ENCODE peak calls at places on chromosome 3, in ten cellular contexts. One of them, this sample, is unnamed.

GRCh38 chr3:193968575-193968974 is 167.4 kb upstream of the HES1 start:
- DNase-seq in RPMI8226: no peak
- DNase-seq in Kasumi-1: no peak
- DNase-seq in stimulated activated CD4-positive, alpha-beta T cell treated with anti-CD3 and anti-CD28 coated beads, TNF-alpha, amount 100 ng/mL, for 1 hour: no peak
- DNase-seq in H9: no peak
- DNase-seq in pancreas: no peak
- DNase-seq in T-helper 1 cell: no peak
- DNase-seq in GM13977: no peak
- DNase-seq in adrenal gland: no peak
- DNase-seq in NCI-H774: no peak
- DNase-seq in this sample: no peak

GRCh38 chr3:106120334-106120733 is 251.5 kb upstream of the CBLB start:
- DNase-seq in H9: no peak
- DNase-seq in GM13977: no peak
- DNase-seq in Kasumi-1: no peak
- DNase-seq in adrenal gland: no peak
- DNase-seq in T-helper 1 cell: no peak
- DNase-seq in NCI-H774: no peak
- DNase-seq in stimulated activated CD4-positive, alpha-beta T cell treated with anti-CD3 and anti-CD28 coated beads, TNF-alpha, amount 100 ng/mL, for 1 hour: no peak
- DNase-seq in pancreas: no peak
- DNase-seq in RPMI8226: no peak
- DNase-seq in this sample: no peak

GRCh38 chr3:172530566-172530965 is 7.3 kb upstream of the TNFSF10 start:
- DNase-seq in adrenal gland: no peak
- DNase-seq in RPMI8226: no peak
- DNase-seq in H9: no peak
- DNase-seq in Kasumi-1: peak
- DNase-seq in GM13977: no peak
- DNase-seq in pancreas: no peak
- DNase-seq in stimulated activated CD4-positive, alpha-beta T cell treated with anti-CD3 and anti-CD28 coated beads, TNF-alpha, amount 100 ng/mL, for 1 hour: no peak
- DNase-seq in NCI-H774: no peak
- DNase-seq in T-helper 1 cell: no peak
- DNase-seq in this sample: no peak

GRCh38 chr3:99891610-99892285 is 74.1 kb downstream of the CMSS1 start:
- DNase-seq in GM13977: no peak
- DNase-seq in pancreas: no peak
- DNase-seq in T-helper 1 cell: no peak
- DNase-seq in NCI-H774: no peak
- DNase-seq in Kasumi-1: no peak
- DNase-seq in stimulated activated CD4-positive, alpha-beta T cell treated with anti-CD3 and anti-CD28 coated beads, TNF-alpha, amount 100 ng/mL, for 1 hour: no peak
- DNase-seq in adrenal gland: no peak
- DNase-seq in H9: no peak
- DNase-seq in RPMI8226: no peak
- DNase-seq in this sample: no peak

GRCh38 chr3:144221771-144222170 is 250.1 kb downstream of the DIPK2A start:
- DNase-seq in pancreas: no peak
- DNase-seq in GM13977: no peak
- DNase-seq in T-helper 1 cell: no peak
- DNase-seq in adrenal gland: no peak
- DNase-seq in stimulated activated CD4-positive, alpha-beta T cell treated with anti-CD3 and anti-CD28 coated beads, TNF-alpha, amount 100 ng/mL, for 1 hour: no peak
- DNase-seq in Kasumi-1: no peak
- DNase-seq in H9: peak
- DNase-seq in RPMI8226: no peak
- DNase-seq in NCI-H774: peak
- DNase-seq in this sample: no peak

GRCh38 chr3:157226173-157226847 is 66.4 kb upstream of the CCNL1 start:
- DNase-seq in NCI-H774: no peak
- DNase-seq in adrenal gland: no peak
- DNase-seq in pancreas: no peak
- DNase-seq in RPMI8226: no peak
- DNase-seq in T-helper 1 cell: no peak
- DNase-seq in H9: no peak
- DNase-seq in stimulated activated CD4-positive, alpha-beta T cell treated with anti-CD3 and anti-CD28 coated beads, TNF-alpha, amount 100 ng/mL, for 1 hour: no peak
- DNase-seq in Kasumi-1: no peak
- DNase-seq in GM13977: no peak
- DNase-seq in this sample: no peak

GRCh38 chr3:73378207-73378606 is 246.5 kb downstream of the PDZRN3 start:
- DNase-seq in Kasumi-1: no peak
- DNase-seq in adrenal gland: no peak
- DNase-seq in stimulated activated CD4-positive, alpha-beta T cell treated with anti-CD3 and anti-CD28 coated beads, TNF-alpha, amount 100 ng/mL, for 1 hour: no peak
- DNase-seq in RPMI8226: no peak
- DNase-seq in T-helper 1 cell: no peak
- DNase-seq in GM13977: no peak
- DNase-seq in H9: no peak
- DNase-seq in pancreas: no peak
- DNase-seq in NCI-H774: no peak
- DNase-seq in this sample: no peak

GRCh38 chr3:179026636-179027035 is 45.0 kb downstream of the ZMAT3 start:
- DNase-seq in Kasumi-1: no peak
- DNase-seq in T-helper 1 cell: no peak
- DNase-seq in stimulated activated CD4-positive, alpha-beta T cell treated with anti-CD3 and anti-CD28 coated beads, TNF-alpha, amount 100 ng/mL, for 1 hour: no peak
- DNase-seq in H9: no peak
- DNase-seq in adrenal gland: no peak
- DNase-seq in NCI-H774: no peak
- DNase-seq in GM13977: no peak
- DNase-seq in pancreas: no peak
- DNase-seq in RPMI8226: no peak
- DNase-seq in this sample: no peak

GRCh38 chr3:187839422-187839821 is 94.2 kb upstream of the BCL6 start:
- DNase-seq in H9: no peak
- DNase-seq in T-helper 1 cell: no peak
- DNase-seq in pancreas: no peak
- DNase-seq in GM13977: no peak
- DNase-seq in RPMI8226: no peak
- DNase-seq in stimulated activated CD4-positive, alpha-beta T cell treated with anti-CD3 and anti-CD28 coated beads, TNF-alpha, amount 100 ng/mL, for 1 hour: no peak
- DNase-seq in NCI-H774: no peak
- DNase-seq in Kasumi-1: no peak
- DNase-seq in adrenal gland: no peak
- DNase-seq in this sample: no peak

GRCh38 chr3:12335421-12335820 is 46.6 kb downstream of the PPARG start:
- DNase-seq in GM13977: no peak
- DNase-seq in NCI-H774: no peak
- DNase-seq in RPMI8226: no peak
- DNase-seq in Kasumi-1: no peak
- DNase-seq in stimulated activated CD4-positive, alpha-beta T cell treated with anti-CD3 and anti-CD28 coated beads, TNF-alpha, amount 100 ng/mL, for 1 hour: no peak
- DNase-seq in T-helper 1 cell: no peak
- DNase-seq in adrenal gland: no peak
- DNase-seq in pancreas: no peak
- DNase-seq in H9: no peak
- DNase-seq in this sample: no peak

GRCh38 chr3:43789028-43789427 is 98.3 kb downstream of the ABHD5 start:
- DNase-seq in T-helper 1 cell: no peak
- DNase-seq in adrenal gland: no peak
- DNase-seq in stimulated activated CD4-positive, alpha-beta T cell treated with anti-CD3 and anti-CD28 coated beads, TNF-alpha, amount 100 ng/mL, for 1 hour: no peak
- DNase-seq in NCI-H774: no peak
- DNase-seq in pancreas: no peak
- DNase-seq in Kasumi-1: no peak
- DNase-seq in H9: peak
- DNase-seq in RPMI8226: no peak
- DNase-seq in GM13977: no peak
- DNase-seq in this sample: no peak

GRCh38 chr3:64717872-64718613 is 30.2 kb upstream of the ADAMTS9 start:
- DNase-seq in H9: no peak
- DNase-seq in T-helper 1 cell: no peak
- DNase-seq in stimulated activated CD4-positive, alpha-beta T cell treated with anti-CD3 and anti-CD28 coated beads, TNF-alpha, amount 100 ng/mL, for 1 hour: no peak
- DNase-seq in Kasumi-1: peak
- DNase-seq in RPMI8226: no peak
- DNase-seq in adrenal gland: no peak
- DNase-seq in pancreas: no peak
- DNase-seq in GM13977: no peak
- DNase-seq in NCI-H774: no peak
- DNase-seq in this sample: no peak

GRCh38 chr3:194136519-194137313 is 768 bp downstream of the HES1 start:
- DNase-seq in GM13977: no peak
- DNase-seq in adrenal gland: peak
- DNase-seq in Kasumi-1: peak
- DNase-seq in stimulated activated CD4-positive, alpha-beta T cell treated with anti-CD3 and anti-CD28 coated beads, TNF-alpha, amount 100 ng/mL, for 1 hour: peak
- DNase-seq in pancreas: peak
- DNase-seq in H9: peak
- DNase-seq in T-helper 1 cell: no peak
- DNase-seq in NCI-H774: peak
- DNase-seq in RPMI8226: peak
- DNase-seq in this sample: peak

GRCh38 chr3:127722928-127723603 is 50.3 kb downstream of the ABTB1 start:
- DNase-seq in H9: no peak
- DNase-seq in GM13977: no peak
- DNase-seq in adrenal gland: no peak
- DNase-seq in Kasumi-1: no peak
- DNase-seq in T-helper 1 cell: no peak
- DNase-seq in RPMI8226: no peak
- DNase-seq in pancreas: no peak
- DNase-seq in NCI-H774: no peak
- DNase-seq in stimulated activated CD4-positive, alpha-beta T cell treated with anti-CD3 and anti-CD28 coated beads, TNF-alpha, amount 100 ng/mL, for 1 hour: no peak
- DNase-seq in this sample: no peak

GRCh38 chr3:3800685-3801509 is 1.7 kb downstream of the LRRN1 start:
- DNase-seq in H9: peak
- DNase-seq in T-helper 1 cell: no peak
- DNase-seq in Kasumi-1: no peak
- DNase-seq in adrenal gland: no peak
- DNase-seq in NCI-H774: no peak
- DNase-seq in RPMI8226: no peak
- DNase-seq in pancreas: peak
- DNase-seq in stimulated activated CD4-positive, alpha-beta T cell treated with anti-CD3 and anti-CD28 coated beads, TNF-alpha, amount 100 ng/mL, for 1 hour: no peak
- DNase-seq in GM13977: no peak
- DNase-seq in this sample: peak

GRCh38 chr3:123038751-123039150 is 11.2 kb upstream of the SEMA5B start:
- DNase-seq in T-helper 1 cell: no peak
- DNase-seq in Kasumi-1: no peak
- DNase-seq in NCI-H774: no peak
- DNase-seq in stimulated activated CD4-positive, alpha-beta T cell treated with anti-CD3 and anti-CD28 coated beads, TNF-alpha, amount 100 ng/mL, for 1 hour: no peak
- DNase-seq in RPMI8226: no peak
- DNase-seq in pancreas: no peak
- DNase-seq in GM13977: no peak
- DNase-seq in H9: no peak
- DNase-seq in adrenal gland: no peak
- DNase-seq in this sample: no peak

GRCh38 chr3:166837535-166837934 is 542.6 kb downstream of the ZBBX start:
- DNase-seq in pancreas: no peak
- DNase-seq in H9: peak
- DNase-seq in GM13977: peak
- DNase-seq in T-helper 1 cell: no peak
- DNase-seq in stimulated activated CD4-positive, alpha-beta T cell treated with anti-CD3 and anti-CD28 coated beads, TNF-alpha, amount 100 ng/mL, for 1 hour: no peak
- DNase-seq in NCI-H774: no peak
- DNase-seq in Kasumi-1: peak
- DNase-seq in adrenal gland: no peak
- DNase-seq in RPMI8226: peak
- DNase-seq in this sample: no peak

GRCh38 chr3:56197259-56197965 is 270.9 kb downstream of the ERC2 start:
- DNase-seq in stimulated activated CD4-positive, alpha-beta T cell treated with anti-CD3 and anti-CD28 coated beads, TNF-alpha, amount 100 ng/mL, for 1 hour: no peak
- DNase-seq in RPMI8226: no peak
- DNase-seq in H9: no peak
- DNase-seq in Kasumi-1: no peak
- DNase-seq in NCI-H774: no peak
- DNase-seq in GM13977: no peak
- DNase-seq in pancreas: no peak
- DNase-seq in adrenal gland: no peak
- DNase-seq in T-helper 1 cell: no peak
- DNase-seq in this sample: no peak

GRCh38 chr3:45547202-45547701 is 47.3 kb upstream of the LIMD1 start:
- DNase-seq in H9: no peak
- DNase-seq in GM13977: no peak
- DNase-seq in adrenal gland: no peak
- DNase-seq in Kasumi-1: peak
- DNase-seq in stimulated activated CD4-positive, alpha-beta T cell treated with anti-CD3 and anti-CD28 coated beads, TNF-alpha, amount 100 ng/mL, for 1 hour: no peak
- DNase-seq in NCI-H774: no peak
- DNase-seq in RPMI8226: no peak
- DNase-seq in pancreas: no peak
- DNase-seq in T-helper 1 cell: no peak
- DNase-seq in this sample: peak

GRCh38 chr3:59866076-59866475 is 816.3 kb upstream of the CFAP20DC start:
- DNase-seq in stimulated activated CD4-positive, alpha-beta T cell treated with anti-CD3 and anti-CD28 coated beads, TNF-alpha, amount 100 ng/mL, for 1 hour: no peak
- DNase-seq in H9: no peak
- DNase-seq in Kasumi-1: peak
- DNase-seq in GM13977: no peak
- DNase-seq in RPMI8226: no peak
- DNase-seq in adrenal gland: no peak
- DNase-seq in T-helper 1 cell: no peak
- DNase-seq in NCI-H774: no peak
- DNase-seq in pancreas: no peak
- DNase-seq in this sample: no peak

GRCh38 chr3:114453296-114453888 is 159.6 kb downstream of the TIGIT start:
- DNase-seq in GM13977: no peak
- DNase-seq in H9: no peak
- DNase-seq in NCI-H774: no peak
- DNase-seq in adrenal gland: no peak
- DNase-seq in pancreas: no peak
- DNase-seq in RPMI8226: no peak
- DNase-seq in stimulated activated CD4-positive, alpha-beta T cell treated with anti-CD3 and anti-CD28 coated beads, TNF-alpha, amount 100 ng/mL, for 1 hour: no peak
- DNase-seq in T-helper 1 cell: no peak
- DNase-seq in Kasumi-1: no peak
- DNase-seq in this sample: no peak

GRCh38 chr3:161263057-161263456 is 41.9 kb downstream of the NMD3 start:
- DNase-seq in Kasumi-1: no peak
- DNase-seq in H9: no peak
- DNase-seq in pancreas: no peak
- DNase-seq in GM13977: no peak
- DNase-seq in NCI-H774: no peak
- DNase-seq in RPMI8226: no peak
- DNase-seq in stimulated activated CD4-positive, alpha-beta T cell treated with anti-CD3 and anti-CD28 coated beads, TNF-alpha, amount 100 ng/mL, for 1 hour: no peak
- DNase-seq in adrenal gland: no peak
- DNase-seq in T-helper 1 cell: no peak
- DNase-seq in this sample: no peak

GRCh38 chr3:158642005-158642404 is 2.3 kb upstream of the GFM1 start:
- DNase-seq in Kasumi-1: no peak
- DNase-seq in NCI-H774: no peak
- DNase-seq in adrenal gland: no peak
- DNase-seq in H9: no peak
- DNase-seq in stimulated activated CD4-positive, alpha-beta T cell treated with anti-CD3 and anti-CD28 coated beads, TNF-alpha, amount 100 ng/mL, for 1 hour: no peak
- DNase-seq in RPMI8226: no peak
- DNase-seq in T-helper 1 cell: no peak
- DNase-seq in pancreas: no peak
- DNase-seq in GM13977: no peak
- DNase-seq in this sample: no peak

GRCh38 chr3:22922317-22922716 is 280.8 kb upstream of the UBE2E2 start:
- DNase-seq in H9: no peak
- DNase-seq in pancreas: no peak
- DNase-seq in RPMI8226: no peak
- DNase-seq in NCI-H774: peak
- DNase-seq in GM13977: peak
- DNase-seq in T-helper 1 cell: no peak
- DNase-seq in adrenal gland: no peak
- DNase-seq in Kasumi-1: peak
- DNase-seq in stimulated activated CD4-positive, alpha-beta T cell treated with anti-CD3 and anti-CD28 coated beads, TNF-alpha, amount 100 ng/mL, for 1 hour: no peak
- DNase-seq in this sample: no peak